ENCODE peak calls at places on chromosomes 7 and 10, in five cellular contexts. N is Panc1, O is breast epithelium, G is heart right ventricle, L is pancreas. Z is an unnamed sample. For H3K4me1, the result is how much of the 10 kb centered on the place peaks cover.

GRCh38 chr10:5198386-5198785 is 1.7 kb downstream of the AKR1C4 start:
- DNase-seq in O (no peak), G (no peak), N (no peak), L (no peak), Z (no peak)

GRCh38 chr7:150668472-150668911 is 17.0 kb upstream of the GIMAP2 start:
- DNase-seq in G (no peak), N (no peak), O (no peak), L (no peak), Z (no peak)

GRCh38 chr10:14571866-14572507 is 202.7 kb downstream of the FAM107B start:
- DNase-seq in N (no peak), G (no peak), L (peak), O (peak), Z (no peak)

GRCh38 chr10:109411897-109412296 is 511.4 kb downstream of the XPNPEP1 start:
- DNase-seq in G (no peak), O (no peak), L (no peak), N (no peak), Z (no peak)

GRCh38 chr7:149774237-149775175 is 1.1 kb upstream of the ZNF467 start:
- DNase-seq in L (no peak), N (no peak), O (no peak), G (no peak), Z (no peak)

GRCh38 chr10:6052247-6053221 is 9.6 kb downstream of the IL2RA start:
- DNase-seq in L (no peak), O (no peak), G (no peak), N (no peak), Z (no peak)

GRCh38 chr7:17275749-17276671 is 22.4 kb upstream of the AHR start:
- DNase-seq in N (peak), O (no peak), L (no peak), G (no peak), Z (no peak)

GRCh38 chr7:76054129-76055120 is 6.5 kb downstream of the MDH2 start:
- DNase-seq in N (no peak), O (no peak), L (no peak), G (no peak), Z (no peak)

GRCh38 chr7:50068026-50068425 is 25.0 kb downstream of the ZPBP start:
- DNase-seq in O (no peak), G (no peak), L (no peak), N (no peak), Z (no peak)

GRCh38 chr10:82811621-82812020 is 936.6 kb downstream of the NRG3 start:
- DNase-seq in O (no peak), N (no peak), G (no peak), L (no peak), Z (peak)

GRCh38 chr7:42580061-42580460 is 331.8 kb downstream of the C7orf25 start:
- DNase-seq in O (no peak), N (no peak), L (no peak), G (no peak), Z (no peak)

GRCh38 chr10:95275726-95276366 is 15.0 kb downstream of the PDLIM1 start:
- DNase-seq in L (no peak), G (no peak), O (no peak), N (no peak), Z (no peak)

DNA sequence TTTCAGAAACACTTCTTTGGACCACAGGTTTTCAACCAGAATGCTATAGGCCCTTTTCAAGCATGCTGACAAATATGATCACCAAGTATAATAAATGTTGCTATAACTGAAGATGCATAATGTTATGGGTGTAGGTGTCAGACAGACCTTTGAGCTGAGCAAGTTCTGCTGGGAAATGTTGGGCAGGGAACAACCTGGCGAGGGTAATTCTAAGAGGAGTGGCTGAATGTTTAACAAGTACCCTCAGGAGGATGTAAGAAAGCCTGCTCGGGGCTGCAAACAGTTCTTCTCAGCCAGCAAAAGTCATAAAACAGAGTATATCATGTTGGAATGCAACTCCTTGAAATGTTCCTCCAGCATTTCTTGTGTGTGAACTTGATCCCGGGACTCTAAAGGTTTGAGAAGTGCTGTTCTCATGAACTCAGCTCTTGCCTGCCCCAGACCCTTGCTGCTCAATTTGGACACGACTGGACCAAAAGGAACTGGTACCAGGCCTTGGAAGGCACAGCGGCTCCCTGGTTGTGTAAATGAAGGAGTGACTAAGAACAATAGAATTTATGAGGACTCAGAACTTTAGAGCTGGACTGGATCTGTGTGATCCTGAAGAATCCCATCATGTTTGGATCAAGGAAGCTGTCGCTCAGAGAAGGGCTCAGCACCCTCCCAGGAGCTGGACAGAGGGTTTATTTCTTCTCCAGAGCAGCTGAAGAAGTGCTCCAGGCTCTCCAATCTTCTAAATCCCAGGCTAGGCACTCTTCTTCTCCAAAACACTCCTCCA is 143.2 kb upstream of the ANK3 start:
- DNase-seq in N (no peak), L (no peak), G (no peak), O (no peak), Z (no peak)
- H3K4me1 ChIP-seq in N (under half), L (under half), G (under half), O (under half), Z (under half)

GRCh38 chr7:104228442-104228841 is 20.6 kb upstream of the ORC5 start:
- DNase-seq in G (no peak), N (no peak), O (no peak), L (no peak), Z (no peak)

GRCh38 chr7:104230606-104231005 is 22.8 kb upstream of the ORC5 start:
- DNase-seq in O (no peak), L (no peak), G (no peak), N (no peak), Z (no peak)

GRCh38 chr7:104225441-104225840 is 17.6 kb upstream of the ORC5 start:
- DNase-seq in L (no peak), O (no peak), G (no peak), N (no peak), Z (no peak)

GRCh38 chr7:104231054-104232046 is 23.5 kb upstream of the ORC5 start:
- DNase-seq in L (peak), O (no peak), N (peak), G (peak), Z (peak)
- H3K4me1 ChIP-seq in L (under half), O (under half), N (under half), G (under half), Z (under half)

DNA sequence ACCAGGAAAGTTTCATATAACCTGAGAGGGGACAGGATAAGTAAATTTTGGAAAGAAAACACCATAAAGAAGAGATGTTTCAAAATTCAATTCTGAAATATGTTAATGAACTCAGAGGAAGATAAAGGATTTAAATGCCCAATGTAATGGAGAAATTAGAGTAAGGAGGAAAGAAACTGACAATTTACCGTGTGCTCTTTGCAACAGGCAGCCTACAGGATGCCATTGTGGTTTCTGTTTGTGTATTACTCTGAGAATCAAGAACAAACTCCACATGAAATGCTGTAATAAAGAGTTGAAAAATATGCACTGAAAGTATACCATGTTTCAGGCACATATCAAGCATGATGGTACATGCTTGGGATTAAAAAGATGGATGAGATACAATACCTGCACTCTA is 44.8 kb upstream of the GLCCI1 start:
- DNase-seq in N (no peak), G (no peak), O (no peak), L (no peak), Z (no peak)
- H3K4me1 ChIP-seq in N (under half), G (under half), O (under half), L (under half), Z (under half)

GRCh38 chr10:11246752-11247467 is 229.2 kb downstream of the CELF2 start:
- DNase-seq in N (no peak), L (no peak), G (no peak), O (no peak), Z (no peak)
- H3K4me1 ChIP-seq in N (under half), L (under half), G (half or more), O (under half), Z (under half)

GRCh38 chr10:99534456-99534938 is 1.8 kb downstream of the NKX2-3 start:
- DNase-seq in O (no peak), N (no peak), L (no peak), G (no peak), Z (no peak)
- H3K4me1 ChIP-seq in O (under half), N (under half), L (under half), G (half or more), Z (under half)